ENCODE peak calls at places on chromosomes 12 and 14, in four cellular contexts. W is fibroblast of the aortic adventitia, B is dorsolateral prefrontal cortex, I is neural crest cell. L is an unnamed sample.

GRCh38 chr14:99649219-99649618 is 4.3 kb downstream of the HHIPL1 start:
- DNase-seq in W (peak), B (no peak), I (no peak), L (no peak)

GRCh38 chr12:68317047-68317667 is 15.0 kb downstream of the MDM1 start:
- DNase-seq in W (peak), B (no peak), I (peak), L (peak)

GRCh38 chr14:54489731-54490447 is 1.1 kb upstream of the GMFB start:
- DNase-seq in W (no peak), B (no peak), I (no peak), L (no peak)

GRCh38 chr14:101819251-101819990 is 57.9 kb downstream of the PPP2R5C start:
- DNase-seq in W (no peak), B (no peak), I (no peak), L (no peak)

GRCh38 chr14:95730126-95730525 is 16.2 kb upstream of the TCL1A start:
- DNase-seq in W (no peak), B (no peak), I (no peak), L (no peak)

GRCh38 chr14:46048127-46048526 is 603.5 kb downstream of the RPL10L start:
- DNase-seq in W (no peak), B (no peak), I (peak), L (no peak)

GRCh38 chr12:64665506-64665905 is 55.2 kb downstream of the RASSF3 start:
- DNase-seq in W (peak), B (no peak), I (no peak), L (peak)

GRCh38 chr12:170361-171225 is 43.4 kb downstream of the SLC6A12 start:
- DNase-seq in W (no peak), B (no peak), I (no peak), L (no peak)

GRCh38 chr12:124213606-124214347 is 81.1 kb upstream of the RFLNA start:
- DNase-seq in W (no peak), B (no peak), I (no peak), L (no peak)

GRCh38 chr14:92897922-92898599 is 24.9 kb upstream of the CHGA start:
- DNase-seq in W (peak), B (no peak), I (no peak), L (no peak)

GRCh38 chr14:39847852-39848251 is 415.6 kb upstream of the FBXO33 start:
- DNase-seq in W (no peak), B (no peak), I (no peak), L (no peak)

GRCh38 chr12:91894911-91895310 is 250.7 kb downstream of the BTG1 start:
- DNase-seq in W (no peak), B (no peak), I (no peak), L (no peak)

GRCh38 chr12:23731493-23731892 is 218.0 kb downstream of the SOX5 start:
- DNase-seq in W (no peak), B (no peak), I (no peak), L (no peak)

GRCh38 chr12:53145383-53145782 is 35.1 kb upstream of the ZNF740 start:
- DNase-seq in W (peak), B (no peak), I (no peak), L (no peak)

GRCh38 chr12:94831081-94831747 is 172.3 kb downstream of the NDUFA12 start:
- DNase-seq in W (no peak), B (no peak), I (no peak), L (no peak)

GRCh38 chr14:61280092-61280525 is 1.0 kb downstream of the TMEM30B start:
- DNase-seq in W (no peak), B (no peak), I (no peak), L (no peak)

GRCh38 chr14:90604356-90604755 is 207.5 kb downstream of the CALM1 start:
- DNase-seq in W (peak), B (no peak), I (no peak), L (no peak)